ENCODE peak calls at places on chromosome 19, in six cellular contexts. J, Y, S, R, O and L are unnamed samples.

GRCh38 chr19:45575216-45575615 is 9.4 kb downstream of the OPA3 start:
- DNase-seq in J (no peak), Y (no peak), S (no peak), R (no peak), O (no peak), L (no peak)

GRCh38 chr19:13995017-13995728 is 10.9 kb downstream of the RFX1 start:
- DNase-seq in J (no peak), Y (no peak), S (peak; percentile 11), R (no peak), O (no peak), L (peak; percentile 60)

GRCh38 chr19:3336680-3337523 is 29.5 kb upstream of the NFIC start:
- DNase-seq in J (peak; percentile 91), Y (no peak), S (no peak), R (no peak), O (no peak), L (peak; percentile 87)

GRCh38 chr19:11364935-11365334 is 9.5 kb upstream of the SWSAP1 start:
- DNase-seq in J (no peak), Y (no peak), S (no peak), R (no peak), O (no peak), L (no peak)

GRCh38 chr19:29539668-29540067 is 13.9 kb downstream of the VSTM2B start:
- DNase-seq in J (no peak), Y (no peak), S (no peak), R (no peak), O (no peak), L (no peak)

GRCh38 chr19:2282062-2282861 is at the start of gene PEAK3:
- DNase-seq in J (peak; percentile 61), Y (no peak), S (no peak), R (peak; percentile 49), O (peak; percentile 38), L (peak; percentile 81)

GRCh38 chr19:18428837-18429674 is 8.9 kb downstream of the ISYNA1 start:
- DNase-seq in J (peak; percentile 78), Y (peak; percentile 79), S (no peak), R (peak; percentile 84), O (peak; percentile 80), L (peak; percentile 80)

GRCh38 chr19:43781630-43782310 is 997 bp upstream of the KCNN4 start:
- DNase-seq in J (no peak), Y (no peak), S (peak; percentile 32), R (no peak), O (no peak), L (no peak)

GRCh38 chr19:11041966-11042627 is 47.2 kb upstream of the LDLR start:
- DNase-seq in J (no peak), Y (no peak), S (peak; percentile 63), R (no peak), O (no peak), L (no peak)

GRCh38 chr19:20351244-20351643 is 184.2 kb downstream of the ZNF486 start:
- DNase-seq in J (no peak), Y (no peak), S (no peak), R (no peak), O (no peak), L (no peak)

GRCh38 chr19:43675906-43676305 is 5.9 kb upstream of the PLAUR start:
- DNase-seq in J (no peak), Y (no peak), S (no peak), R (no peak), O (no peak), L (no peak)

GRCh38 chr19:30672926-30673325 is 300.7 kb downstream of the ZNF536 start:
- DNase-seq in J (no peak), Y (no peak), S (no peak), R (no peak), O (no peak), L (no peak)

GRCh38 chr19:10685210-10685609 is 16.0 kb upstream of the QTRT1 start:
- DNase-seq in J (peak; percentile 44), Y (no peak), S (no peak), R (no peak), O (no peak), L (no peak)

GRCh38 chr19:55146648-55147218 is 2.3 kb downstream of the TNNT1 start:
- DNase-seq in J (no peak), Y (no peak), S (peak; percentile 84), R (no peak), O (no peak), L (no peak)

GRCh38 chr19:52114691-52115090 is 19.1 kb upstream of the ZNF841 start:
- DNase-seq in J (no peak), Y (no peak), S (no peak), R (no peak), O (no peak), L (no peak)

GRCh38 chr19:47778954-47779351 is 450 bp downstream of the SELENOW start:
- DNase-seq in J (peak; percentile 37), Y (no peak), S (no peak), R (peak; percentile 16), O (no peak), L (peak; percentile 47)

GRCh38 chr19:3135961-3136683 is at the start of gene GNA15:
- DNase-seq in J (peak; percentile 11), Y (peak; percentile 36), S (no peak), R (no peak), O (peak; percentile 61), L (no peak)

GRCh38 chr19:3708207-3708931 is at the start of gene TJP3:
- DNase-seq in J (no peak), Y (no peak), S (peak; percentile 66), R (no peak), O (no peak), L (no peak)

GRCh38 chr19:46466536-46467199 is 4.7 kb downstream of the PNMA8A start:
- DNase-seq in J (no peak), Y (no peak), S (peak; percentile 73), R (no peak), O (no peak), L (no peak)

GRCh38 chr19:50794074-50794777 is 4.0 kb downstream of the ACP4 start:
- DNase-seq in J (no peak), Y (no peak), S (peak; percentile 62), R (no peak), O (no peak), L (no peak)